ENCODE peak calls at places on chromosomes 4 and X, in five cellular contexts. M is GM23338, Z is K562, E is GM12891, D is upper lobe of left lung. V is an unnamed sample.

GRCh38 chrX:26215869-26216268 is at the start of gene MAGEB5:
- DNase-seq in M (no peak), Z (no peak), E (no peak), D (no peak), V (no peak)

GRCh38 chrX:155027509-155028066 is 944 bp downstream of the FUNDC2 start:
- DNase-seq in M (no peak), Z (no peak), E (no peak), D (peak), V (no peak)

GRCh38 chr4:70449220-70449619 is 22.8 kb upstream of the MUC7 start:
- DNase-seq in M (no peak), Z (no peak), E (no peak), D (no peak), V (no peak)

GRCh38 chr4:48863728-48864127 is 32.8 kb downstream of the OCIAD1 start:
- DNase-seq in M (no peak), Z (no peak), E (no peak), D (no peak), V (no peak)

GRCh38 chrX:56113785-56114436 is 118.2 kb upstream of the KLF8 start:
- DNase-seq in M (peak), Z (no peak), E (no peak), D (peak), V (no peak)

GRCh38 chr4:98653890-98654867 is 4.2 kb downstream of the TSPAN5 start:
- DNase-seq in M (no peak), Z (no peak), E (no peak), D (no peak), V (no peak)

GRCh38 chr4:165440415-165440882 is 61.6 kb downstream of the CPE start:
- DNase-seq in M (peak), Z (no peak), E (no peak), D (no peak), V (peak)

GRCh38 chr4:107856901-107857300 is 32.2 kb downstream of the SGMS2 start:
- DNase-seq in M (no peak), Z (no peak), E (no peak), D (no peak), V (no peak)

GRCh38 chr4:22532117-22532516 is 16.3 kb upstream of the ADGRA3 start:
- DNase-seq in M (no peak), Z (no peak), E (no peak), D (no peak), V (no peak)

GRCh38 chr4:16083217-16084191 is at the start of gene PROM1:
- DNase-seq in M (peak), Z (no peak), E (no peak), D (no peak), V (peak)

GRCh38 chrX:1448793-1449580 is 3.7 kb downstream of the ASMTL start:
- DNase-seq in M (no peak), Z (no peak), E (no peak), D (peak), V (no peak)

GRCh38 chrX:149903889-149904748 is 23.1 kb downstream of the MAGEA8 start:
- DNase-seq in M (peak), Z (peak), E (no peak), D (no peak), V (no peak)

GRCh38 chr4:151046609-151047008 is 31.5 kb upstream of the LRBA start:
- DNase-seq in M (no peak), Z (no peak), E (no peak), D (no peak), V (no peak)

GRCh38 chrX:47390676-47391234 is 20.4 kb downstream of the ZNF157 start:
- DNase-seq in M (no peak), Z (no peak), E (no peak), D (no peak), V (no peak)

GRCh38 chrX:97790850-97791249 is 907.1 kb downstream of the RPA4 start:
- DNase-seq in M (no peak), Z (no peak), E (no peak), D (no peak), V (no peak)

GRCh38 chr4:56197387-56197786 is 189.9 kb downstream of the AASDH start:
- DNase-seq in M (no peak), Z (no peak), E (no peak), D (no peak), V (no peak)

GRCh38 chr4:150867148-150867547 is 147.9 kb downstream of the LRBA start:
- DNase-seq in M (peak), Z (peak), E (peak), D (no peak), V (peak)

GRCh38 chr4:1593038-1593417 is 91.1 kb downstream of the FAM53A start:
- DNase-seq in M (peak), Z (no peak), E (no peak), D (no peak), V (no peak)

GRCh38 chrX:120477453-120477852 is 8.4 kb upstream of the LAMP2 start:
- DNase-seq in M (no peak), Z (no peak), E (no peak), D (no peak), V (no peak)

GRCh38 chr4:184752496-184753275 is 18.8 kb upstream of the CENPU start:
- DNase-seq in M (no peak), Z (no peak), E (no peak), D (no peak), V (no peak)

GRCh38 chr4:14583331-14583730 is 418.9 kb upstream of the CPEB2 start:
- DNase-seq in M (no peak), Z (no peak), E (no peak), D (no peak), V (no peak)

GRCh38 chrX:128106630-128107029 is 54.4 kb upstream of the ACTRT1 start:
- DNase-seq in M (peak), Z (no peak), E (no peak), D (no peak), V (peak)

GRCh38 chr4:182306792-182307507 is 63.7 kb downstream of the TENM3 start:
- DNase-seq in M (no peak), Z (no peak), E (no peak), D (no peak), V (no peak)

GRCh38 chr4:72390409-72390808 is 178.6 kb downstream of the ADAMTS3 start:
- DNase-seq in M (no peak), Z (no peak), E (no peak), D (no peak), V (no peak)

GRCh38 chrX:101550362-101550761 is at the start of gene ARMCX1:
- DNase-seq in M (peak), Z (no peak), E (peak), D (peak), V (peak)

GRCh38 chrX:154748712-154749339 is 2.1 kb downstream of the GAB3 start:
- DNase-seq in M (peak), Z (peak), E (no peak), D (peak), V (peak)

GRCh38 chrX:151713859-151714258 is 2.0 kb upstream of the FATE1 start:
- DNase-seq in M (peak), Z (peak), E (peak), D (no peak), V (peak)

GRCh38 chr4:74365761-74366160 is 816 bp downstream of the EREG start:
- DNase-seq in M (peak), Z (no peak), E (no peak), D (peak), V (peak)
- TF ChIP-seq POLR2AphosphoS5 in M (no peak), Z (no peak), E (no peak), D (no peak), V (no peak)

DNA sequence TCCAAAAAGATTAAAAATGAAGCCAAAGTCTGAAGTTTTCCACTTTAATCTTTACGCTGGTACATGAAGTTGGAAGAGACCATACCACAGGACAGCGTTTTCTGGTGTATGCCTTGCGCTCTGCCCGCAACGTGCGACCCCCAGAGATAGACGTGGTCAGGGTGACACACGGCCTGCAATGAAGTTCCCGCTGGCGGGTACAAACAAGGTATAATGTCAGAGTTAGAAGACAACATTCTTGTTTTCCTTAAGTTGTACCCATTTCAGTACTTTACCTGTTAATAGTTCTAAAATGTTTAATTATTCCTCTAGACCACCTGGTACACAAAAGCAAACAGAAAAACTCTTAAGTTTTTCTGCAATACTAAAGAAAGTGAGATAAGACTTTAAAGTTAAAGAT is 4.8 kb downstream of the HNRNPDL start:
- DNase-seq in M (no peak), Z (no peak), E (no peak), D (no peak), V (no peak)
- TF ChIP-seq POLR2AphosphoS5 in M (no peak), Z (no peak), E (no peak), D (no peak), V (no peak)

DNA sequence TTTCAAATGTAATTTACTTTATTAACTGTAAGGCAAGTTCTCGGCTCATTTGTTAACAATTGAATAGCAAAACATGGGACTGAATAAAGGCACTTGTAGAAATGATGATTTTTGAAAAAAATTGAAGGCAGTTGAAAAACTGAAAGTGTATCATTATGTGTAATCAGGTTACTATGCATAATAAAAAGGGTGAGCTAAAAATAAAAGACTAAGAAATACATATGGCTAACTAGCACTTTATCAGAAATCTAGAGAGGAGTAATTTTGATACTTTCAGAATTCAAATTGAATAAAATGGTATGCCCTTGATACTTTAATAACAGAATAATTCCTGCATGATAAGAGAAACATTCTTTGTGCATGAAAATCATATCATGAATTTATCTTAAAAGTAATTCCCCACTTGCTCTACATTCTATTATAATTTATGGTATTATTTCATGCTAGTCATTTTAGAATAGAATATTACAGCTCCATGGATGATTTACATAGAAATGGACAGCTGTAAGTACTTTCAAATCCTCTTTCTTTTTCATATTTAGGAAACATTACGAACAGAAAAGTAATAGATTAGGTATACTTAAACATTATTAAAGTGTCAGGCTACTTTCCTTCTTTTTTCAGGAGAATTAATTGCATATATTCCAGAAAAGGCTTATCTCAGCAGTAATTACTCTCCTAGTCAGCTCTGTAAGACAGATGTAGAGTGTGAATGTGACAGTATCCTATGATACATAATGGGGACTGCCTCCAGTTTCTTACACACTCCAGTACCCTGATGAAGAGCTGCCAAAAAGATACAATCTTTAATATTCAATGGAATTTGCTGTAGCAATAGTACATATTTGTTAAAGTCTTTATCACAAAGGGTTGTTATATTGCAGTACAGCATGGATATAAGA is 697.3 kb downstream of the CCSER1 start:
- DNase-seq in M (no peak), Z (no peak), E (no peak), D (no peak), V (no peak)
- TF ChIP-seq POLR2AphosphoS5 in M (no peak), Z (no peak), E (no peak), D (no peak), V (no peak)

GRCh38 chrX:130109429-130110378 is 593 bp downstream of the ELF4 start:
- DNase-seq in M (peak), Z (peak), E (no peak), D (no peak), V (peak)

GRCh38 chrX:130111220-130111934 is 1.1 kb upstream of the ELF4 start:
- DNase-seq in M (peak), Z (no peak), E (no peak), D (no peak), V (no peak)

GRCh38 chrX:130108647-130109428 is 1.5 kb downstream of the ELF4 start:
- DNase-seq in M (no peak), Z (peak), E (no peak), D (peak), V (peak)

GRCh38 chrX:130111935-130112221 is 1.6 kb upstream of the ELF4 start:
- DNase-seq in M (no peak), Z (peak), E (no peak), D (no peak), V (no peak)

GRCh38 chrX:130110379-130111219 is at the start of gene ELF4:
- DNase-seq in M (peak), Z (peak), E (peak), D (peak), V (peak)
- TF ChIP-seq POLR2AphosphoS5 in M (no peak), Z (no peak), E (no peak), D (no peak), V (no peak)

GRCh38 chrX:102723456-102723855 is 2.9 kb downstream of the GPRASP3 start:
- DNase-seq in M (peak), Z (no peak), E (no peak), D (no peak), V (no peak)

GRCh38 chrX:102715967-102716366 is 3.7 kb downstream of the GPRASP2 start:
- DNase-seq in M (no peak), Z (no peak), E (no peak), D (no peak), V (no peak)

GRCh38 chrX:102714994-102715393 is 2.7 kb downstream of the GPRASP2 start:
- DNase-seq in M (peak), Z (no peak), E (no peak), D (no peak), V (peak)

DNA sequence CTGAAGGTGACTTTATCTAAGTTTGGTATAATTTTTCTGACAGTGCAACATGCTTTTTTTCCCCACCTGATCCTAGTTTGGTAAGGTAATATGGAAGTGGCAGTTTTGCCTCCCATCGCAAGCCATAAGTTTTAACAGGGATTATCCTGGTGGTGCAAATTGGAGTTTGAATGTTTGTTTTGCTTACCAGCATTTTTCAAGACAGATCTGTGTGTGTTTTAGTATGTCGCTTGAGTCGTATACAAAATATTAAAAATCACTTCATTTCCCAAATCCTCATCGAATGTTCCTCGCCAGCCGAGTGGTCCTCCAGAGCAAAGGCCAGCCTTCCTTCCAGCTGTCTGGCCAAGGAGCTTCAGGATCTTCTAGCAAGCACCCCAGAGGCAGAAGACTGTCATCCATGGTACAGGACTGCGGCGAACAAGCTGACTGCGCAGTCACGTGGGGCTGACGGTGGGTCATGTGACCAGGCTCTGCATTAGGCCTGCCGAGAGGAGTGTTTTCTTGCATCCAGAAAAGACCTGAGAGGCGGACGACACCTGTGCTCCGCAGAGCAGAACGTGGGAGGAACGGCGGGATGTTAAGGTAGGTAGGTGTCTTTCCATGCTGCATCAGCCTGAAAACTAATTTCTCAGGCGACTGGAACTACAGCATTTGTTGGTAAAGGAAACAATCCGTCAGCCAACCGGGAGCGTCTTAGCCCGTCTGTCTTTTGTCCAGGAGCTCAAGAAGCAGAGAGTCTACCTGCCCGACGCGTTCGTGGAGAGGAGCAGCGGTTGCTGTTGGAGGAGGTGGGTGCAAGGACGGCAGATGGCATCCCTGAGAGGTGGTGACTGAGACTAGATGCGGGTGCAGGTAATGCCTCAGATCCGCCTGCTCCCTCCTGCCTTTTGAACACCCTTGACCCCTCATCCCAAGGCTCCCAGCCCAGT is at the start of gene GPRASP3:
- DNase-seq in M (peak), Z (peak), E (peak), D (peak), V (peak)
- TF ChIP-seq POLR2AphosphoS5 in M (peak), Z (no peak), E (peak), D (peak), V (peak)

V was measured in SK-N-SH.